ENCODE peak calls at places on chromosomes 12 and 14, in six cellular contexts. T, H, A, O, I and P are unnamed samples.

GRCh38 chr14:74464785-74465184 is 28.3 kb downstream of the NPC2 start:
- DNase-seq in T (no peak), H (no peak), A (no peak), O (no peak), I (no peak), P (no peak)

GRCh38 chr12:108981835-108982234 is 39.0 kb downstream of the SVOP start:
- DNase-seq in T (no peak), H (no peak), A (no peak), O (no peak), I (no peak), P (no peak)

GRCh38 chr12:116628989-116629388 is 69.8 kb downstream of the MAP1LC3B2 start:
- DNase-seq in T (no peak), H (no peak), A (no peak), O (no peak), I (no peak), P (no peak)

GRCh38 chr14:105412768-105413541 is 6.7 kb upstream of the MTA1 start:
- DNase-seq in T (no peak), H (peak), A (no peak), O (no peak), I (no peak), P (no peak)

GRCh38 chr14:73814158-73814557 is 37.5 kb upstream of the PTGR2 start:
- DNase-seq in T (no peak), H (no peak), A (peak), O (no peak), I (no peak), P (no peak)

GRCh38 chr12:102806592-102806991 is 110.5 kb downstream of the PAH start:
- DNase-seq in T (no peak), H (no peak), A (no peak), O (no peak), I (no peak), P (no peak)

GRCh38 chr12:124630791-124631313 is 63.4 kb upstream of the NCOR2 start:
- DNase-seq in T (no peak), H (no peak), A (peak), O (no peak), I (no peak), P (no peak)

GRCh38 chr14:72443991-72444431 is 449.9 kb downstream of the DPF3 start:
- DNase-seq in T (peak), H (no peak), A (no peak), O (peak), I (peak), P (no peak)

GRCh38 chr12:27534765-27535161 is 10.8 kb downstream of the PPFIBP1 start:
- DNase-seq in T (no peak), H (no peak), A (no peak), O (no peak), I (no peak), P (no peak)

GRCh38 chr12:123062682-123063426 is 82.4 kb downstream of the ARL6IP4 start:
- DNase-seq in T (peak), H (no peak), A (peak), O (no peak), I (no peak), P (peak)

GRCh38 chr12:56631790-56632700 is 1.9 kb upstream of the BAZ2A start:
- DNase-seq in T (peak), H (no peak), A (peak), O (peak), I (no peak), P (peak)

GRCh38 chr12:6372403-6373003 is 2.9 kb downstream of the SCNN1A start:
- DNase-seq in T (peak), H (peak), A (peak), O (no peak), I (no peak), P (peak)

GRCh38 chr12:56163533-56164344 is 5.6 kb downstream of the MYL6 start:
- DNase-seq in T (no peak), H (no peak), A (no peak), O (no peak), I (no peak), P (no peak)

GRCh38 chr14:73728106-73729014 is 14.2 kb upstream of the PNMA1 start:
- DNase-seq in T (peak), H (peak), A (peak), O (peak), I (peak), P (peak)

GRCh38 chr14:74548881-74549280 is 55.3 kb downstream of the ISCA2 start:
- DNase-seq in T (no peak), H (no peak), A (peak), O (no peak), I (no peak), P (no peak)

GRCh38 chr14:95265106-95266094 is 54.3 kb downstream of the CLMN start:
- DNase-seq in T (peak), H (peak), A (peak), O (peak), I (peak), P (peak)

GRCh38 chr14:70254476-70254961 is 65.8 kb upstream of the SLC8A3 start:
- DNase-seq in T (peak), H (peak), A (peak), O (peak), I (no peak), P (peak)

GRCh38 chr12:39401459-39401858 is 41.5 kb downstream of the KIF21A start:
- DNase-seq in T (peak), H (no peak), A (no peak), O (no peak), I (no peak), P (no peak)

GRCh38 chr14:56463491-56463890 is 116.1 kb upstream of the TMEM260 start:
- DNase-seq in T (no peak), H (no peak), A (no peak), O (no peak), I (no peak), P (no peak)

GRCh38 chr14:92754956-92755355 is 6.5 kb upstream of the LGMN start:
- DNase-seq in T (no peak), H (no peak), A (no peak), O (no peak), I (no peak), P (peak)

GRCh38 chr12:101933866-101934514 is 56.6 kb downstream of the DRAM1 start:
- DNase-seq in T (no peak), H (no peak), A (no peak), O (no peak), I (no peak), P (no peak)

GRCh38 chr14:90344920-90345557 is 13.3 kb upstream of the NRDE2 start:
- DNase-seq in T (no peak), H (no peak), A (peak), O (no peak), I (no peak), P (no peak)

GRCh38 chr14:21997300-21997699 is 323.7 kb upstream of the OR4E1 start:
- DNase-seq in T (peak), H (no peak), A (peak), O (no peak), I (no peak), P (peak)

GRCh38 chr12:52082988-52083637 is 3.6 kb downstream of the SMIM41 start:
- DNase-seq in T (peak), H (peak), A (peak), O (peak), I (no peak), P (peak)

GRCh38 chr12:60577607-60578006 is 981.8 kb downstream of the SLC16A7 start:
- DNase-seq in T (no peak), H (no peak), A (no peak), O (no peak), I (no peak), P (no peak)

GRCh38 chr12:41049033-41049432 is 139.1 kb upstream of the PDZRN4 start:
- DNase-seq in T (no peak), H (no peak), A (no peak), O (no peak), I (no peak), P (no peak)

GRCh38 chr14:99717682-99718013 is 33.5 kb downstream of the CYP46A1 start:
- DNase-seq in T (no peak), H (no peak), A (no peak), O (no peak), I (no peak), P (no peak)

GRCh38 chr12:51218607-51219161 is 822 bp upstream of the POU6F1 start:
- DNase-seq in T (no peak), H (no peak), A (no peak), O (no peak), I (no peak), P (peak)

GRCh38 chr12:12837025-12837872 is 24.1 kb downstream of the DDX47 start:
- DNase-seq in T (peak), H (no peak), A (peak), O (peak), I (no peak), P (peak)

GRCh38 chr12:52434096-52434733 is at the start of gene KRT75:
- DNase-seq in T (no peak), H (no peak), A (no peak), O (no peak), I (no peak), P (no peak)

GRCh38 chr12:105860556-105861207 is 278.1 kb downstream of the NUAK1 start:
- DNase-seq in T (no peak), H (peak), A (no peak), O (no peak), I (no peak), P (no peak)

GRCh38 chr12:93050026-93050747 is 121.1 kb upstream of the EEA1 start:
- DNase-seq in T (no peak), H (no peak), A (peak), O (no peak), I (no peak), P (peak)

GRCh38 chr14:22824711-22825359 is 4.9 kb upstream of the MRPL52 start:
- DNase-seq in T (peak), H (no peak), A (peak), O (no peak), I (no peak), P (peak)

GRCh38 chr14:52690983-52691760 is 4.2 kb downstream of the ERO1A start:
- DNase-seq in T (no peak), H (no peak), A (no peak), O (no peak), I (no peak), P (no peak)